ENCODE peak calls at places on chromosome 12, in four cellular contexts. G is mesendoderm, O is H1, E is H9. B is an unnamed sample. For H3K79me2, the result is how much of the 10 kb centered on the place peaks cover.

GRCh38 chr12:666766-667308 is 3.6 kb upstream of the NINJ2 start:
- DNase-seq in G (no peak), E (no peak), O (no peak), B (no peak)

GRCh38 chr12:110365743-110366473 is 37.6 kb downstream of the ANAPC7 start:
- DNase-seq in O (no peak), E (no peak), G (peak), B (no peak)

GRCh38 chr12:105538880-105539279 is 208.4 kb downstream of the C12orf75 start:
- DNase-seq in O (no peak), E (no peak), G (no peak), B (no peak)

GRCh38 chr12:11922361-11922760 is 148.4 kb upstream of the BCL2L14 start:
- DNase-seq in G (no peak), E (no peak), O (no peak), B (no peak)

GRCh38 chr12:94327819-94328218 is 131.8 kb downstream of the CEP83 start:
- DNase-seq in O (no peak), E (no peak), G (no peak), B (no peak)

GRCh38 chr12:79162948-79163347 is 298.4 kb downstream of the SYT1 start:
- DNase-seq in E (no peak), O (no peak), G (no peak), B (no peak)

GRCh38 chr12:108338915-108339657 is at the start of gene CMKLR1:
- DNase-seq in O (no peak), E (peak), G (no peak), B (no peak)

GRCh38 chr12:6052206-6052939 is 72.1 kb downstream of the VWF start:
- DNase-seq in G (no peak), E (no peak), O (no peak), B (no peak)

GRCh38 chr12:96155181-96155580 is 39.0 kb upstream of the ELK3 start:
- DNase-seq in E (no peak), O (no peak), G (no peak), B (no peak)

GRCh38 chr12:4099276-4099675 is 174.3 kb upstream of the CCND2 start:
- DNase-seq in G (peak), E (no peak), O (no peak), B (no peak)

DNA sequence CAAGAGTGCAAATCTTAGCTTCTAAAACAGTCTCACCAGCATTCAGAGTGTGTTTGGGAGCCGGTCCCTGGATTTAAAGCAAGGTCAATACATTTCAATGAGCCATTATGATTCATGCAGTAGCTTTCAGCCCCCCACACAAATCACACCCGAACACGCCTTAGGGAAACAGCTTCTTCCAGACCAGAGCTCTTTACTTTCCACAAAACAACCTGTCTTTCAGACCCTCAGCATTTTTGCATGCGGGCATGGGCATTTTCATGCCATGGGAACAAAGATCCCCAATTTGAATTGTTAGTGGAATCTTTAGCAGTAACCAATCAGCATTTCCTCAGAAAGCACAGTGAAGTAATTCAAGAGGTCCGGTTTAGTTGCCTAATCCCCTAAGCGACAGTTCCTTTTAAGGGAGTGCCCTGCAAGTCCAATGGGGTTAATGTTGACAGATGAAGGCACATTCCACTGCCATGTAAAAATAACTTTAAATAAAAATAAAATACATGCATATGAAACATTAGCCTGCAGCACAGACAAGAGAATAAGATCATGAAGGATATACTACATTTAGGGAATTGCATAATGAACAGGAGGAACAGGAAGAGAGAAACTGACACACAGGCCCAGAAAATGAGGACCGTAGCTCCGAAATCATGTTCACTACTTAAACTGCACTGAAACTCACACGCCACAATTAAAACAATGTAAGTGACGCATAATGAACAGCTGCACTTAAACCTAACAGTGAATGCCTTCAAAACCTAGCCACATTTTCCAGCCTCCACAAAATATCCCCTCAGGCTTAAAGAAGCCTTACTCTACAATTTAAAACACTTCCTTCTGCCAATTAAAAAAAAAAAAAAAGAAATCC is 4.0 kb downstream of the VPS37B start:
- DNase-seq in E (peak), O (no peak), G (peak), B (no peak)
- H3K4ac ChIP-seq in E (no peak), O (no peak), G (no peak), B (no peak)

GRCh38 chr12:50929831-50930230 is 22.5 kb upstream of the HIGD1C start:
- DNase-seq in E (no peak), G (no peak), O (no peak), B (no peak)
- H3K79me2 ChIP-seq in E (under half), G (under half), O (under half), B (under half)

DNA sequence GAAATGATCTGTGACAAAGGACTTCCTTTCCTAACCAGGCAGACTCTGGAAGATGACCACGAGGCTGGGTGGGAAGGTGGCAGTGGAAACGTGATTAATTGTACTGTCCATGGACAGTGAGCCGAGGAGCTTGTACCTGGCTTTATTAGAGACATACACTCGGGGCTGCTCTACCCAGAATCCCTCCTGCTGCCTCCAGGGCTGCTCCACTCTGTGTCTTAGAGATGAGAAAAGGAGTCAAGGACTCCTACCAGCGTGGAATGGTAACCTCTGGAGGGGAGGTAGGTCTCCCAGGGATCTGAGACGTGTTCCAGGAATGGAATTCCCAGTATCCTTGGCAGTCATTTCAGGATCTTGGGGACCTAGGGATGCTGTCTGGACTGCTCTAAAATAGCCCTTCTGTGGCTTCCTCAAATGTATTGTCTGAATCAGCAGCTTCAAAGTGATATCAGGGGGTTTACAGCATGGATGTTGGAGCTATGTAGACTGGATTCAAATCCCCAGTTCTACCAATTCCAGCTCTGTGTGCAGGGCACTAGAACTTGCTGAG is 237.8 kb downstream of the CACNA1C start:
- DNase-seq in G (no peak), E (no peak), O (no peak), B (no peak)
- H2AK5ac ChIP-seq in G (no peak), E (no peak), O (no peak), B (no peak)

DNA sequence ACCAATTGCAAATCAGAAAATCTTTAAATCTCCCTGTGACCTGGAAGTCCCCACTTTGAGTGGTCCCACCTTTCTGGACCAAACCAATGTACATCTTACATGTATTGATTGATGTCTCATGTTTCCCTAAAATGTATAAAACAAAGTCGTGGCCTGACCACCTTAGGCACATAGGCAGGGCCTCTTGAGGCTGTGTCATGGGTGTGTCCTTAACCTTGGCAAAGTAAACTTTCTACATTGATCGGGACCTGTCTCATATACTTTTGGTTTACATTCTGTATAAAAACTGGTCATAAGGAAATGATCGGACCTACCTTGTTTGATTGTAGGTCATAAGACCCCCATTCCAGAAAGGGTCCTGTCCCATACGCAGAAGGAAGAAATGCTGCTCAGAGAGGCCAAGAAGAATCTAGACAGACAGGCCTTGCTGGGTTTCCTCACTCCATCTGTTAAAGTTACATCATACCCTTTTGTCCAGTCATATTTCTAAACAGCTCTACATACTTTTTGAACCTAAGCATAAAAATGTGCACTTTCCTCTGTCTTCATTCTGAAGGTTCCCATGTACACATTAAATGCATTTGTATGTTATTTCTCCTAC is 30.0 kb upstream of the CPM start:
- DNase-seq in E (no peak), G (no peak), O (no peak), B (peak)
- H3K4ac ChIP-seq in E (no peak), G (no peak), O (no peak), B (no peak)

GRCh38 chr12:112433551-112433950 is 14.8 kb downstream of the PTPN11 start:
- DNase-seq in O (no peak), E (no peak), G (no peak), B (no peak)
- H3K79me2 ChIP-seq in O (under half), E (under half), G (under half), B (under half)

GRCh38 chr12:117339104-117339503 is 22.3 kb downstream of the NOS1 start:
- DNase-seq in O (no peak), E (no peak), G (no peak), B (no peak)

GRCh38 chr12:117333331-117334000 is 28.0 kb downstream of the NOS1 start:
- DNase-seq in G (no peak), O (no peak), E (no peak), B (no peak)

GRCh38 chr12:117334098-117334497 is 27.3 kb downstream of the NOS1 start:
- DNase-seq in E (no peak), G (no peak), O (no peak), B (no peak)

GRCh38 chr12:117331691-117332090 is 29.7 kb downstream of the NOS1 start:
- DNase-seq in G (no peak), E (no peak), O (no peak), B (no peak)

DNA sequence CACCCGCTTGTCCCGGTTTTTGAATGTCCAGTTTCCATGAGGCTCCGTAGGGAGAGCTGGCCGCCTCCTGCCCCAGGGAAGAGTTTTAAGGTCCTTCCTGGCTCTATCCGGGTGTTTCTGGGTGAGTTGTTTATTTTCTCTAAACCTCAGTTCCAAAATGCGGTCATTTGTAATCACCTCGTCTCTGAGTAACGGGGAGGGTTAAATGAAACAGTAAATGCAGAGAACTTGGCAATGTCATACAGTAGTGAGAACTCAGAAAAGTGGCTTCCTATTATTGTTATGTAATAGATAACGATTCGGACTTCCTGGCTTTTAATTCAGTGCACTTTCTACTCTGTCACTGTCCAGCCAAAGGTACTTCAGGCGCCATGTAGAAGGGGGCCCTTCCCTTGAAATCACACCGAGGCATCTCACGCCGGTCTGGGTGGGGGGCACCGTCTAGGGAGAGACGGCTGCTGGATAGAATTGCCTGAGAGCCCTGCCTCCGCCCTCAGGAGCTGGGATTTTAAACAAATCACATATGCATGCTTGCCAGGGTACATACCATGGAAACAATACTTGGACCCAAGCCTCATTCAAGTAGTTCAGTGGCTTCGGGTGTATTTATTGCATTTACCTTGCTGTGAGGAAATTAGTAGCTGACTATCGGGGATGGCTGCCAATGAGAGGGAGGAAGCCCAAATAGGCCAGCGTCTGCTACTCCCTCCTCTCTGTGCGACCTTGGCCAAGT is 26.4 kb downstream of the NOS1 start:
- DNase-seq in E (no peak), O (no peak), G (no peak), B (no peak)
- H2AK5ac ChIP-seq in E (no peak), O (no peak), G (no peak), B (no peak)

GRCh38 chr12:75955251-75955650 is 76.3 kb downstream of the PHLDA1 start:
- DNase-seq in E (peak), G (peak), O (no peak), B (no peak)

GRCh38 chr12:75953312-75953906 is 78.2 kb downstream of the PHLDA1 start:
- DNase-seq in O (no peak), E (no peak), G (no peak), B (peak)

GRCh38 chr12:75951399-75952228 is 80.0 kb downstream of the PHLDA1 start:
- DNase-seq in O (no peak), E (no peak), G (no peak), B (no peak)

GRCh38 chr12:75954749-75955148 is 76.8 kb downstream of the PHLDA1 start:
- DNase-seq in E (no peak), O (no peak), G (no peak), B (peak)

DNA sequence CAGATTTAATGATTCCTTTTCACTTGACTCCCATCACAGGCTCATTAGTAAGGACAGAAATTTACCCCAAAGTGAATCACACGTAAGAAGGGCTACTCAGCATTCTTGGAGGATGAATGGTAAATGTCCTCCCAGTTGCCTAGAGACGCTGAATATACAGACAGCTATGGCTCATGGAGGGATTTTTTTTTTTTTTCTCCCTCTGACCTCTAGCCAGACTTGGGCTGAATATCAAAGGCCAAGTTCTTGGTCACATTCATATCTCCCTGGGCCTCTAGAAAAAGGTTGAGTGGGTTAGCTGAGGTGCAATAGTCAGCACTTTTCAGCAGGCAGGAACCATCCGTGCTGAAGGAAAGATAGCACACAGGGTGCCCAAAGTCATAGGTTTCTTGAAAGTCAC is 77.5 kb downstream of the PHLDA1 start:
- DNase-seq in O (no peak), G (peak), E (no peak), B (peak)
- H3K4ac ChIP-seq in O (no peak), G (no peak), E (no peak), B (no peak)

DNA sequence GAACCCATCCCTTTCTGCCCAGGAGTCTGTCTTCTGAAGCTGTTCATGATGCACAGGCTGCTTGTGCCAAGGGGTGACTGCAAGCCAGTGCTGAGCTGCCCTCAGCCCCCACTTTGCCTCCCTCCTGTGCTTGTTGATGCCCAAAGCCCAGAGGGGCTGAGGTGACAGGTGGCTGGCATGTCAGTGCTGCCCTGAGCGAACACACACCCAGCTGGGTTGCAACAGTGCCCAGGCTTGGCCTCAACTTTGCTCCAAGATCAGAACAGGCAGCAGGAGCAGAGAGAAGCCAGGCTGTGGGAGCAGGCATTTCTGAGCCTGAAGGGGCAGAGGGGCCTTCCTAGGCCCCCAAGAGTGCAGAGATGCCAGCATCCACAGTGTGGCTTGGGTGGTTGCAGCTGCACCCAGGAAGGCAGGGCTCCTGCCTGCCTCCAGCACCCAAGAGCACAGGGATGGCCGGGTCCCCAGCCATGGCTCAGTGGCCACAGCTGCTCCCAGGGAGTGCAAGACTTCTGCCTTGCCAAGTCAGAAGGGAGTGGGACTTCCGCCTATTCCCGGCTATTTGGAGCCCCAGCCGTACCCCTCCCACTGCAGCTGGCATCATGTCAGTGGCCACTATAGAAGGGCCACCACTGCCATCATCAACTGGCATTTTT is 83.1 kb downstream of the SLC16A7 start:
- DNase-seq in O (no peak), G (no peak), E (no peak), B (no peak)
- H3K79me2 ChIP-seq in O (under half), G (under half), E (under half), B (under half)

GRCh38 chr12:53051058-53051880 is 1.4 kb downstream of the TNS2 start:
- DNase-seq in O (no peak), E (no peak), G (peak), B (peak)

GRCh38 chr12:53050426-53051057 is 677 bp downstream of the TNS2 start:
- DNase-seq in E (no peak), O (no peak), G (no peak), B (no peak)

GRCh38 chr12:53048033-53048779 is 1.7 kb upstream of the TNS2 start:
- DNase-seq in O (no peak), E (peak), G (peak), B (no peak)

GRCh38 chr12:53048780-53049401 is 974 bp upstream of the TNS2 start:
- DNase-seq in G (peak), E (peak), O (no peak), B (no peak)

DNA sequence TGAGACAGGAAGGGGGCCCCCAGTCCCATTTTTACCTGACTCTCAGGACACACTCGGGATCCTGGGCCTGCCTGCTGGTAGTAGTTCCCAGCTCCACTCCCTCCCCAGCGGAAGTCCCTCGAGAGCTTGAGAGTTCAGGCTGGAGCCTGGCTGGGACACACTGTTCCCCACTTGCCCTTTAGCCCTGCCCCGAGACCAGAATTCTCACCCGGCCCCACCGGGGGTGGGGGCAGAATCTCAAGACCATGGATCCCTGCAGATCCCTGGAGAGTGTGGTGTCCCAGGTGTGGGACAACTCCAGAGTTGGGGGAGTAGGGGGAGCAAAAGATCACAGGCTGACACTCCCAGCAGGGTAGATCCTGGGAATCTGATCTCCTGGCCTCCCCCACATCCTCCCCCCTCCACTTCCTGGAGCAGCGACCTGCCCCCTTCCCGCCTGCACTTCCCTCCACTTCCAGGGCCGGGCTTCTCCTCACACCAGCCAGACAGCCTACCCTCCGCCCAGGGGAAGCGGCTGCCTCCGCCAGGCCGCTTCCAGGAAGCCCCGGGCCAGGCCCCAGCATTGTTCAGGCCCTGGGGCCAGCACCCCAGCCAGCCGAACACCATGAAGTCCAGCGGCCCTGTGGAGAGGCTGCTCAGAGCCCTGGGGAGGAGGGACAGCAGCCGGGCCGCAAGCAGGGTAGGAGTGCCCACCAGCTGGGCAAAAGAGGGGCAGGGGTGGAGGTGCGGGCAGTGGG is at the start of gene TNS2:
- DNase-seq in E (peak), G (peak), O (no peak), B (no peak)
- H2AK5ac ChIP-seq in E (no peak), G (peak), O (peak), B (peak)

DNA sequence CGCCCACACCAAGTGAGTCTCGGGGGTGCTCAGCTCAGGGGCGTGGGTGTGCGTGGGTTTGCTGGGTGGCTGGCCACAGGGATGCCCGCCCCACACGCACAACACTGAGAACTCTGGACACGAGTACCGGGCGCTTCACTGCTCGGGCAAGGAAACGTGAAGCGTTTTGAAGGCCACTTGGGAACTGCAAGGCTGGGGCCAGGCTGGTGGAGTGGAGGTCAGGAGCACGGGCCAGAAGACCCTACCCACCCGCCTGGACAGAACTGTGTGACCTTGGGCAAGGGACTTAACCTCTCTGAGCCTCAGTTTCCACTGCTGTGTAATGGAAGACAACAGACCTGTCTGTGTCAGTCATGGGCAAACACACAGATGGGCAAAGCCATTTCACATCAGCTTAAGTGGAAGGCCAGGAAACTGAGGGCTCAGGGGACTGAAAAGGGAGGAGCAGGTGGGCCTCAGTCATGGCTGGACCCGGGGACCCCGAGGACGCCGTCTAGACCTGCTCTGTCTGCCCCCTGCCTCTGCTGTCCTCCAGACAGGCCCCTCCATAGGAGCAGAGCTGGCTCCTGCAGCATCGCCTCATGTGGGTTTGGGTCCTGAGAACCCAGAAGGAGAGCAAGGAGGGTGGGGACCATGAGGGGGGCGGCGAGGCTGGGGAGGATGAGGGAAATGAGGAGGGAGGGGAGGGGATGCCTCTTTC is 52.5 kb downstream of the ADGRD1 start:
- DNase-seq in O (no peak), G (no peak), E (no peak), B (no peak)
- H3K4ac ChIP-seq in O (no peak), G (no peak), E (no peak), B (no peak)

B was measured in trophoblast cell.